ENCODE peak calls at places on chromosomes 5 and 9, in four cellular contexts. U, A, G and Q are unnamed samples.
A peak's percentile ranks its signal among the peaks of the same experiment; 100 is the strongest.

GRCh38 chr5:133533541-133533940 is 78.8 kb downstream of the FSTL4 start:
- DNase-seq in G (no peak), U (no peak), A (no peak), Q (no peak)

GRCh38 chr9:33737811-33738606 is 57.4 kb upstream of the PRSS3 start:
- DNase-seq in G (peak; percentile 81), A (peak; percentile 28), U (peak; percentile 81), Q (no peak)

GRCh38 chr9:70315389-70315788 is 56.6 kb downstream of the SMC5 start:
- DNase-seq in A (no peak), U (no peak), G (no peak), Q (no peak)

GRCh38 chr9:137825324-137825991 is 52.1 kb upstream of the CACNA1B start:
- DNase-seq in G (no peak), A (no peak), U (no peak), Q (peak; percentile 27)

GRCh38 chr9:89542461-89543021 is 44.6 kb upstream of the SEMA4D start:
- DNase-seq in U (no peak), A (no peak), G (no peak), Q (no peak)

GRCh38 chr9:2493106-2493505 is 128.5 kb upstream of the VLDLR start:
- DNase-seq in A (no peak), U (peak; percentile 32), G (peak; percentile 39), Q (no peak)

GRCh38 chr5:59648949-59649921 is 244.3 kb downstream of the PDE4D start:
- DNase-seq in A (no peak), U (no peak), G (peak; percentile 6), Q (no peak)

GRCh38 chr5:40106847-40107246 is 572.9 kb upstream of the PTGER4 start:
- DNase-seq in U (no peak), A (no peak), G (no peak), Q (no peak)

GRCh38 chr5:76498328-76498727 is 95.2 kb downstream of the IQGAP2 start:
- DNase-seq in G (no peak), U (no peak), A (no peak), Q (no peak)

GRCh38 chr5:127358274-127358673 is 67.7 kb downstream of the MEGF10 start:
- DNase-seq in U (no peak), A (no peak), G (no peak), Q (no peak)

DNA sequence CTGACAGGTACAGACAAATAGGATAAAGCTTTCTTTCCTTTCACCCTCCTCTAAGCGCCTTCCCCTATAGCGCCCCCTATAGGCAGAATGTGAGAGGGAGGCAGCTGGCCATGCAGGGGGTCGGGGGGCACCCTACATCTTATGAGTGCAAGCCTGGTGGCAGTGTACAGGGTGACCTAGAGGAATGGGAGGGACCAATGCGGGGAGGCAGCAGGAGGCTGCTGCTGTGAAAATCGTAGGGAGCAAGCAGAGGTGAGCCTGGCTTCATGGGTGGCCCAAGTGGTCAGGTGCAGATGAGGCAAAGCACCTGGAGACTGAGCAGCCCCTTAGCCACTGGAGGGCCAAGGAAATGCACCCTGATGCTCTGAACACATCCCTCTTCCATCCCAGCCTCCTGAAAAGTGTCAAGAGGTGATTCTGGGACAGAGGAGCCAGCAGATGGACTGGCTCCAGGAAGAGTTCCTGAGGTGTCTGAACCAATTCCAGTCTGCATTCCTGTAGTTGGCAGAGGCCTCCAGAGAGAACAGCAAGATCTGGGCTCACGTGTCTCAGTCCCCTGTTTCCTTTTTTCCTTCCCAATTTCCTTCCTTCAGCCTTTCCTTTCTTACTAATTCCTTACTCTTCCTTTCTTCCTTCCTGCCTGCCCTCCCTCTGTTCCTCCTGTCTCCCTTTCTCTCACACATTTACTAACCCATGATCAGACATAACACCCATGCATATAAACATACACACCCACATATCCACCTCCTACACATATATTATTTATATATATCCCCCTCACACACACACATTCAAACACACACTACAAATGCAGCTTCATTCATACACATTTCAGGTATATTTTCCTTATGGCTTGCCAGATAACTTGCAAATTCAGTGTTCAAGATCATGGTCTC is 32.8 kb upstream of the GALNT10 start:
- DNase-seq in A (peak; percentile 65), U (no peak), G (peak; percentile 9), Q (no peak)
- TF ChIP-seq MYC in A (no peak), U (no peak), G (no peak), Q (no peak)

GRCh38 chr5:122262107-122262506 is 49.9 kb upstream of the SNCAIP start:
- DNase-seq in A (no peak), G (no peak), U (no peak), Q (no peak)

GRCh38 chr5:122257000-122257399 is 55.0 kb upstream of the SNCAIP start:
- DNase-seq in A (no peak), U (no peak), G (no peak), Q (no peak)

GRCh38 chr5:122258840-122259239 is 53.2 kb upstream of the SNCAIP start:
- DNase-seq in A (no peak), G (no peak), U (no peak), Q (no peak)

GRCh38 chr5:122258241-122258640 is 53.8 kb upstream of the SNCAIP start:
- DNase-seq in G (no peak), A (no peak), U (no peak), Q (no peak)

DNA sequence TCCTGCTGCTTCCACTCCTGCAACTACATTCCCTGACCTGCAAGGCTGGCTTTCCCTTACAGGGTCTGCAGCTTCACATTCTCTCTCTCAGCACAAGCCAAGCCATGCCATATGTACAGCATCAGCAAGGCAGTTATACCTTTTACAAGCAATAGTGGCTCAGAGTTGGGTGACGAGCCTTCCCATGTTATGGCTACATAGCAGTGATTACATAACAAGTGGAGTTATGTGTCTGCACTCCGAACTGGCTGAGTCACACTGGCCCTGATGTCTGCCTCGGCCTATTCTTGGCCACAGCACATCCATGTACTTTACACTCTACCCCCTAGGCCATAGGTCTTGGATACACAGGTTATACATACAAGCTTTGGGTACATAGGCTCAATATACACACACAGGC is 52.0 kb upstream of the SNCAIP start:
- DNase-seq in G (peak; percentile 4), U (peak; percentile 45), A (no peak), Q (no peak)
- TF ChIP-seq MYC in G (no peak), U (no peak), A (no peak), Q (no peak)

DNA sequence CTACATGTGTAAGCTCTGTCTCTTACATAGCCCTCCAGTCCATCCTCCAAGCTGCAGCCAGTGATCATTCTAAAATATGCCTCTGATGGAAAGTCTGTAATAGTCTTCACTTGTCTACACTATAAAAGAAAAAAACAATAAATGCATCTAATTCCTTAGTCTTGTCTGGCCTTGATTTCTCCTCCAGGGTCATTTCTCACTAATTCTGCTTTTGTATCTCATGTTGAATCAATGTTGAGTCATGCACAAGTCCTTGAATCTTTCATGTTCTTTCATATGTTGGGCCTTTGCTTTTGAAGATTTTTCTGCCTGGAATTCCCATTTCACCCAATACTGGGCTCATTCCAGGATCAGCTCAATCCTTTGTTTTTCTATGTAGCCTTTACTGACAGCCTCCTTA is 121.1 kb upstream of the TRIM32 start:
- DNase-seq in G (no peak), A (no peak), U (no peak), Q (no peak)
- TF ChIP-seq MYC in G (no peak), A (no peak), U (no peak), Q (no peak)

DNA sequence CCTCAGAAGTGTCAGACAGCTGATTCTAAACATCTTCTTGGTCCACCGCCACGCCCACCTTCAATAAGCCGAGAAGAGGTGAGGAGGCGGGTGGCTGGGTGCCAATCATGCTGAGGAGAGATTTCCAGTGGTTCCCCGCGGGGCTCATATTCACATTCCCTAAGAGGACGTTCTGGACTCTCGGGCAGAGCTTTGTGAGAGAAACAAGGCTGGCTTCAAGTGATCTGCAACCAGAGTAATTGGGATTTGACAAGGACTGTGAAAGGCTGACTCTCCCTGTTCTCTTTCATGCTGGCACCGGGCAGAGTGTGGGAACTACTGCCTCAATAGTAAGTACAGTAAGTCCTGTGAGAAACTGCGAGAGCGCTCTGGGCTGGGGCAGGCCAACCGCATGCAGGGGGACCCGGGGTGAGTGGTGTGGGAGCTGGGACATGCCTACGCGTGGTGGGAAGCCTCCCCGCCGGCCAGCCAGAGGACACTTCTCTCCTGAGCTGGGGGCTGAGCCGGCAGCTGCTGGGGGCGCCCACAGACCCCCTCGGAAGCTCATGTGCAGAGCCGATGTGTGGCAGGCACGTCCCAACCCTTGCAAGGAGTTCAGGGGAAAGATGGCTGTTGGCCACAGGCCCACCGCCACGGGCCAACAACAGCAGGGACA is 110.9 kb downstream of the LIFR start:
- DNase-seq in U (no peak), G (no peak), A (no peak), Q (no peak)
- TF ChIP-seq MYC in U (no peak), G (no peak), A (no peak), Q (no peak)

GRCh38 chr9:96245399-96245798 is 56.6 kb downstream of the HSD17B3 start:
- DNase-seq in A (no peak), G (peak; percentile 15), U (no peak), Q (no peak)

GRCh38 chr9:96236854-96237545 is 65.0 kb downstream of the HSD17B3 start:
- DNase-seq in G (no peak), A (no peak), U (no peak), Q (no peak)

GRCh38 chr9:96243798-96244197 is 58.2 kb downstream of the HSD17B3 start:
- DNase-seq in A (no peak), U (no peak), G (no peak), Q (no peak)

GRCh38 chr9:96242829-96243228 is 59.1 kb downstream of the HSD17B3 start:
- DNase-seq in A (no peak), G (no peak), U (no peak), Q (no peak)

GRCh38 chr9:96241391-96241809 is 60.6 kb downstream of the HSD17B3 start:
- DNase-seq in A (no peak), U (no peak), G (no peak), Q (peak; percentile 56)
- TF ChIP-seq MYC in A (no peak), U (no peak), G (no peak), Q (no peak)

GRCh38 chr5:179963375-179963774 is 55.7 kb upstream of the TBC1D9B start:
- DNase-seq in A (no peak), U (no peak), G (no peak), Q (no peak)
- TF ChIP-seq MYC in A (no peak), U (no peak), G (no peak), Q (no peak)

GRCh38 chr5:29982446-29982845 is 1211.0 kb upstream of the CDH6 start:
- DNase-seq in G (no peak), A (no peak), U (no peak), Q (no peak)
- TF ChIP-seq MYC in G (no peak), A (no peak), U (no peak), Q (no peak)

DNA sequence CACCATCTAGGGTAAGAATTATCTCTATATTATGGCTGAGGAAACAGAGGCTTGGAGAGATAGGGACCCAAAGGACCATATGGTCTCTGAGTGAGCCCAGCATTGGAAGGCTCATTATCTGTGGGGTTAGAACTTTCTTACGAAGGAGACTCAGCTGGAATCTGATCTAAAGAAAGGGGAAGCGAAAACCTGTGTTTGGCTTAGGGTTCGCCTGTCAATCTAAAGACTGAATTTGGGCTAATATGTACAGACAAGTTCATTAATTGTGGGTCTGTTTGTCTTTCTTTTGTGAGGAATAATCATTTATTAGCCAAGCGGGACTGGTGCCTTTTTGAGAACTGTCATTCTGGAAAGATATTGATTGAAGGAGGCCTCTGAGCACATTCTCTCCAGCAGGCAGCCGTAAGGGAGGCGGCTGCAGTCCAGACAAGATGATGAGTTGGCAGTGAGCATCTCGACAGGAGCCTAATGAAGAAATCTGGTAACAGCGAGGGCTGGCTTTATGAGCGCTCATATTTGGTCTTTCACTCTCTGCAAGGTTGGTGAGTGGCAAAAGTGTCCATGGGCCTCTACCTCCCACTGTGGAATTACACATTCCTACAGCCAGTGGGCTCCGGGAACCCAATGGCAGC is 104.2 kb upstream of the GPR151 start:
- DNase-seq in U (no peak), A (no peak), G (no peak), Q (no peak)
- TF ChIP-seq MYC in U (no peak), A (no peak), G (no peak), Q (no peak)